ENCODE peak calls at places on chromosome 13, in seven cellular contexts. C is astrocyte, H is endothelial cell of umbilical vein, Y is GM23248, T is H9, E is mammary epithelial cell, L is neuronal stem cell. A is an unnamed sample. For H3K4me1, the result is how much of the 10 kb centered on the place peaks cover.

GRCh38 chr13:112879283-112879833 is 89.7 kb upstream of the MCF2L start:
- DNase-seq in C (no peak), H (no peak), Y (peak), T (no peak), E (no peak), L (no peak), A (no peak)

GRCh38 chr13:92843549-92843948 is 383.1 kb upstream of the GPC6 start:
- DNase-seq in C (peak), H (no peak), Y (peak), T (no peak), E (peak), L (no peak), A (no peak)

GRCh38 chr13:30884543-30884942 is 21.5 kb upstream of the MEDAG start:
- DNase-seq in C (no peak), H (no peak), Y (no peak), T (no peak), E (no peak), L (no peak), A (no peak)

GRCh38 chr13:28794370-28794769 is 25.8 kb upstream of the MTUS2 start:
- DNase-seq in C (no peak), H (no peak), Y (no peak), T (no peak), E (no peak), L (no peak), A (no peak)

GRCh38 chr13:31631071-31631470 is 108.3 kb upstream of the RXFP2 start:
- DNase-seq in C (no peak), H (peak), Y (peak), T (peak), E (no peak), L (no peak), A (no peak)

GRCh38 chr13:95698047-95698749 is 21.3 kb downstream of the DNAJC3 start:
- DNase-seq in C (no peak), H (no peak), Y (peak), T (no peak), E (peak), L (no peak), A (no peak)

GRCh38 chr13:34207334-34207733 is 389.4 kb downstream of the RFC3 start:
- DNase-seq in C (peak), H (peak), Y (peak), T (no peak), E (peak), L (no peak), A (no peak)

GRCh38 chr13:60258349-60258748 is 94.6 kb upstream of the DIAPH3 start:
- DNase-seq in C (no peak), H (no peak), Y (no peak), T (peak), E (no peak), L (no peak), A (no peak)

GRCh38 chr13:112353856-112354255 is 22.3 kb upstream of the SPACA7 start:
- DNase-seq in C (no peak), H (no peak), Y (no peak), T (no peak), E (no peak), L (no peak), A (no peak)

GRCh38 chr13:31887311-31887710 is 144.3 kb upstream of the FRY start:
- DNase-seq in C (peak), H (no peak), Y (peak), T (no peak), E (no peak), L (no peak), A (no peak)

GRCh38 chr13:22744688-22745452 is 435.9 kb upstream of the SGCG start:
- DNase-seq in C (no peak), H (no peak), Y (no peak), T (peak), E (no peak), L (no peak), A (no peak)

GRCh38 chr13:66996503-66996902 is 233.6 kb downstream of the PCDH9 start:
- DNase-seq in C (no peak), H (no peak), Y (no peak), T (no peak), E (no peak), L (no peak), A (no peak)

GRCh38 chr13:48630291-48630690 is 23.4 kb upstream of the CYSLTR2 start:
- DNase-seq in C (no peak), H (no peak), Y (no peak), T (no peak), E (no peak), L (no peak), A (no peak)

GRCh38 chr13:63554157-63554556 is 2138.5 kb upstream of the PCDH20 start:
- DNase-seq in C (no peak), H (peak), Y (no peak), T (no peak), E (no peak), L (no peak), A (no peak)

GRCh38 chr13:91955546-91956355 is 557.3 kb downstream of the GPC5 start:
- DNase-seq in C (no peak), H (no peak), Y (no peak), T (peak), E (no peak), L (peak), A (no peak)

GRCh38 chr13:109331898-109332297 is 454.5 kb downstream of the IRS2 start:
- DNase-seq in C (peak), H (no peak), Y (peak), T (no peak), E (no peak), L (no peak), A (no peak)

GRCh38 chr13:20993661-20994440 is 67.5 kb downstream of the LATS2 start:
- DNase-seq in C (peak), H (no peak), Y (peak), T (no peak), E (peak), L (no peak), A (no peak)

DNA sequence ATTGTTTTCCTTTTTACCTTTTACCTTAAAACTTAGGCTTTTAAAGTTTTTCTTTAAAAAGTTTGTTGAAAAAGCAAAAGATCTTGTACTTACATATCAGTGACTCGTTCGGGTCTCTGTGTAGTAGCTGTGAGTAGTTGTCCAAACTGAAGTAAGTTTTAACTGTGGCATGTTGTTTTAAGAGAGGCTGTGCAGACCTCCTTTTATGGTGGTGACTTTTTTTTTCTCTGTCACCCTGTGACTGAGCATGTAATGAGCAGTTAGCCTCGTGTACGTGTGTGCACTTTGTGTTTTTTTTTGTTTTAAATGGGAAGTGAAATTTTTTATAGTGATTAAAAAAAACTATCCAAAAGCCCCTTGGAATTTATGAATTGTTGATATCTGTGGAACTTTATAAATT is at the start of gene GPR183:
- DNase-seq in C (no peak), H (peak), Y (peak), T (no peak), E (no peak), L (no peak), A (no peak)
- H3K9ac ChIP-seq in C (peak), H (peak), Y (peak), T (peak), E (no peak), L (no peak), A (peak)

GRCh38 chr13:41001695-41002094 is 17.4 kb downstream of the ELF1 start:
- DNase-seq in C (no peak), H (no peak), Y (no peak), T (no peak), E (no peak), L (no peak), A (no peak)
- H3K4me1 ChIP-seq in C (under half), H (under half), Y (under half), T (under half), E (under half), L (under half), A (under half)

DNA sequence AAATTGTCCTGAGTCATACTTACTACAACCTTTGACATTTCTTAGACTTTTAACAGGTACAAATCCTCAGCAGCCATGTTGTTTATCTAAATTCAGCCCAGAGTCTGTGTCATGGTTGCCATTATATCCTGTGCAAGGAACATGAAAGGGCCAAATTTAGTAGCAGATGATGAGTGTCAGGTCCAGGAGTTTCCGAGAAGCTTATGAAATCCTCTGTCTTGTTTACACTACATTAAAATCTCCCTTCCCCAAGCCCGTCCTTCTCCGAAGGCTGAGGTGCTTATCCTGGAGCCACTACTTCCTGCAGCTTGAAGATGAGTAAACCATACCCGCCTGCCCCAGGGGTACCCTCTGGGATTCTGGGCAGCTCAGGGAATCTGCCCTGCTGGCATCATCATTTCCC is 102.6 kb upstream of the SERP2 start:
- DNase-seq in C (peak), H (no peak), Y (peak), T (no peak), E (no peak), L (no peak), A (no peak)
- H3K27ac ChIP-seq in C (no peak), H (no peak), Y (no peak), T (no peak), E (no peak), L (no peak), A (peak)

GRCh38 chr13:38686635-38687245 is at the start of gene FREM2:
- DNase-seq in C (peak), H (no peak), Y (peak), T (peak), E (peak), L (peak), A (peak)
- H3K9ac ChIP-seq in C (no peak), H (no peak), Y (no peak), T (peak), E (no peak), L (peak), A (no peak)

GRCh38 chr13:51525567-51526165 is 58.6 kb upstream of the WDFY2 start:
- DNase-seq in C (no peak), H (no peak), Y (peak), T (no peak), E (peak), L (no peak), A (no peak)
- H3K4me1 ChIP-seq in C (under half), H (under half), Y (under half), T (under half), E (under half), L (under half), A (under half)

DNA sequence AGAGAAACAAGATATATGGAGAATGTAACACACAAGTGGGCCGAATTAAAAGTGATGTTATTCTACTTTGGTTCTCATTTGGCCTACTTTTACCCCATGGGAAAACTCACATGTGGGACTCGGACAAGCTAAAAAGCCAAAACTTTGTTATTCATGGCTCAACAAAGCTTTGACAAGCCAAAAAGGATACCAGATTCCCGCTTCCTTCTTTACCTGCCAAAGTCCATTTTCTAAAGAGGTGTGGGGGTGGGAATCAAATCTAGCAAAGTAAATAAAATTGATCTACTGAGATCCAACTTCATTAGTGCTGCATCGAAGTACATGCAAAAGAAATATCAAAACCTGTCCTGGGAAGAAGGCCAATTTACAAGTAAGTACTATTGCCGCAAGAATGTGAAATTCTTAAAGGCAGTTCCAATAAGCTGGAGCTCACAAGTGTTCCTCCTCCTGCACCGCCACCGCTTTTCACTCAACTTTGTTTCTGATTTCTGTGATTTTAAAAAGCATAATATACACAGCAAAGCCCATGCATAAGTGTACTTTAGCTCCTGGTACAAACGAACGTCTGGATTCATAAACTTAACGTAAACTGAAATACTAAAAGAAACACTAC is 1.1 kb downstream of the LNX2 start:
- DNase-seq in C (peak), H (peak), Y (peak), T (no peak), E (no peak), L (no peak), A (peak)
- H3K27ac ChIP-seq in C (no peak), H (no peak), Y (peak), T (no peak), E (peak), L (no peak), A (peak)

GRCh38 chr13:114068723-114069322 is 63.6 kb downstream of the RASA3 start:
- DNase-seq in C (peak), H (peak), Y (peak), T (no peak), E (no peak), L (no peak), A (no peak)
- H3K9ac ChIP-seq in C (peak), H (peak), Y (peak), T (no peak), E (no peak), L (no peak), A (peak)

GRCh38 chr13:73876323-73876722 is 257.9 kb downstream of the KLF12 start:
- DNase-seq in C (peak), H (no peak), Y (peak), T (no peak), E (no peak), L (no peak), A (no peak)
- H3K4me1 ChIP-seq in C (under half), H (under half), Y (under half), T (under half), E (under half), L (under half), A (under half)

DNA sequence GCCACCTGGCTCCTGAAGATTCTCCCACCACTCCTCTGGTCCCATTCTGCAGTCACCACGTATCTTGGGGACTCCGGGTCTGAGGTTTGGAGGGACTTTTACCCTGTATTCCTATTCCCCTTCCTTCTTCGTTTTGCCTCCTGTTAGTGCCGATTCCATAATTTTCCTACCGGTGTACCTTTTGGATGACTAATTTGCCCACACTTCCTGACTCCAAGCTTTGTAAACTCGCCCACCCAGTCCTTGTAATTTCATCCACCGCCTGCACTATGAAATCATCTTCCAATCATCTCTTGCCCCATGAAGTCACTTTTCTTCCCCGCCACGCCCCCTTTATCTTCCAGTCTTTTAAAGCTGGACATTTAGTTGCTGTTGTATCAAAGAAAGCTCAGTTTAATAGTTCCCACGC is 572 bp downstream of the UCHL3 start:
- DNase-seq in C (peak), H (peak), Y (peak), T (no peak), E (peak), L (no peak), A (peak)
- H3K27ac ChIP-seq in C (peak), H (peak), Y (peak), T (no peak), E (peak), L (no peak), A (peak)